ENCODE peak calls at places on chromosomes 6 and 20, in six cellular contexts. One of them, this sample, is unnamed.

GRCh38 chr20:3701061-3701998 is 11.1 kb downstream of the SIGLEC1 start:
- DNase-seq in endodermal cell: no peak
- DNase-seq in cardiac fibroblast: no peak
- DNase-seq in progenitor cell of endocrine pancreas: no peak
- DNase-seq in GM12865: no peak
- DNase-seq in heart right ventricle: no peak
- DNase-seq in this sample: peak; percentile 68

GRCh38 chr6:162251257-162251656 is 476.3 kb downstream of the PRKN start:
- DNase-seq in endodermal cell: peak; percentile 72
- DNase-seq in cardiac fibroblast: no peak
- DNase-seq in progenitor cell of endocrine pancreas: no peak
- DNase-seq in GM12865: no peak
- DNase-seq in heart right ventricle: no peak
- DNase-seq in this sample: no peak

GRCh38 chr6:8982659-8983058 is 547.3 kb upstream of the SLC35B3 start:
- DNase-seq in endodermal cell: no peak
- DNase-seq in cardiac fibroblast: peak; percentile 0
- DNase-seq in progenitor cell of endocrine pancreas: no peak
- DNase-seq in GM12865: no peak
- DNase-seq in heart right ventricle: no peak
- DNase-seq in this sample: no peak

GRCh38 chr6:145814035-145814500 is 527 bp downstream of the FBXO30 start:
- DNase-seq in endodermal cell: peak; percentile 77
- DNase-seq in cardiac fibroblast: peak; percentile 64
- DNase-seq in progenitor cell of endocrine pancreas: no peak
- DNase-seq in GM12865: peak; percentile 60
- DNase-seq in heart right ventricle: peak; percentile 48
- DNase-seq in this sample: no peak

GRCh38 chr6:74979065-74979766 is 226.6 kb downstream of the COL12A1 start:
- DNase-seq in endodermal cell: no peak
- DNase-seq in cardiac fibroblast: peak; percentile 49
- DNase-seq in progenitor cell of endocrine pancreas: no peak
- DNase-seq in GM12865: no peak
- DNase-seq in heart right ventricle: no peak
- DNase-seq in this sample: no peak

GRCh38 chr6:139886396-139886795 is 511.9 kb upstream of the CITED2 start:
- DNase-seq in endodermal cell: no peak
- DNase-seq in cardiac fibroblast: no peak
- DNase-seq in progenitor cell of endocrine pancreas: no peak
- DNase-seq in GM12865: no peak
- DNase-seq in heart right ventricle: no peak
- DNase-seq in this sample: no peak

GRCh38 chr6:142482973-142483372 is 181.2 kb downstream of the ADGRG6 start:
- DNase-seq in endodermal cell: no peak
- DNase-seq in cardiac fibroblast: peak; percentile 21
- DNase-seq in progenitor cell of endocrine pancreas: no peak
- DNase-seq in GM12865: no peak
- DNase-seq in heart right ventricle: no peak
- DNase-seq in this sample: no peak

GRCh38 chr6:150116195-150116800 is 26.5 kb upstream of the PPP1R14C start:
- DNase-seq in endodermal cell: no peak
- DNase-seq in cardiac fibroblast: no peak
- DNase-seq in progenitor cell of endocrine pancreas: no peak
- DNase-seq in GM12865: no peak
- DNase-seq in heart right ventricle: no peak
- DNase-seq in this sample: no peak

GRCh38 chr6:48664850-48665249 is 553.9 kb upstream of the PTCHD4 start:
- DNase-seq in endodermal cell: no peak
- DNase-seq in cardiac fibroblast: no peak
- DNase-seq in progenitor cell of endocrine pancreas: no peak
- DNase-seq in GM12865: no peak
- DNase-seq in heart right ventricle: no peak
- DNase-seq in this sample: no peak

GRCh38 chr6:148419430-148419829 is 76.8 kb downstream of the SASH1 start:
- DNase-seq in endodermal cell: no peak
- DNase-seq in cardiac fibroblast: no peak
- DNase-seq in progenitor cell of endocrine pancreas: no peak
- DNase-seq in GM12865: no peak
- DNase-seq in heart right ventricle: no peak
- DNase-seq in this sample: no peak

GRCh38 chr6:139982652-139983051 is 608.2 kb upstream of the CITED2 start:
- DNase-seq in endodermal cell: peak; percentile 66
- DNase-seq in cardiac fibroblast: peak; percentile 64
- DNase-seq in progenitor cell of endocrine pancreas: no peak
- DNase-seq in GM12865: no peak
- DNase-seq in heart right ventricle: no peak
- DNase-seq in this sample: no peak

GRCh38 chr20:22686097-22686496 is 101.7 kb upstream of the FOXA2 start:
- DNase-seq in endodermal cell: peak; percentile 92
- DNase-seq in cardiac fibroblast: peak; percentile 73
- DNase-seq in progenitor cell of endocrine pancreas: no peak
- DNase-seq in GM12865: peak; percentile 43
- DNase-seq in heart right ventricle: peak; percentile 50
- DNase-seq in this sample: no peak

GRCh38 chr6:45289751-45290514 is 38.2 kb upstream of the RUNX2 start:
- DNase-seq in endodermal cell: no peak
- DNase-seq in cardiac fibroblast: no peak
- DNase-seq in progenitor cell of endocrine pancreas: no peak
- DNase-seq in GM12865: no peak
- DNase-seq in heart right ventricle: no peak
- DNase-seq in this sample: no peak

GRCh38 chr20:63219866-63220521 is 4.1 kb upstream of the YTHDF1 start:
- DNase-seq in endodermal cell: no peak
- DNase-seq in cardiac fibroblast: no peak
- DNase-seq in progenitor cell of endocrine pancreas: no peak
- DNase-seq in GM12865: no peak
- DNase-seq in heart right ventricle: no peak
- DNase-seq in this sample: no peak

GRCh38 chr20:63216849-63217471 is 1.0 kb upstream of the YTHDF1 start:
- DNase-seq in endodermal cell: peak; percentile 65
- DNase-seq in cardiac fibroblast: no peak
- DNase-seq in progenitor cell of endocrine pancreas: no peak
- DNase-seq in GM12865: no peak
- DNase-seq in heart right ventricle: no peak
- DNase-seq in this sample: no peak

GRCh38 chr20:63217706-63218105 is 1.8 kb upstream of the YTHDF1 start:
- DNase-seq in endodermal cell: no peak
- DNase-seq in cardiac fibroblast: no peak
- DNase-seq in progenitor cell of endocrine pancreas: no peak
- DNase-seq in GM12865: no peak
- DNase-seq in heart right ventricle: no peak
- DNase-seq in this sample: no peak

GRCh38 chr20:63219447-63219821 is 3.5 kb upstream of the YTHDF1 start:
- DNase-seq in endodermal cell: no peak
- DNase-seq in cardiac fibroblast: no peak
- DNase-seq in progenitor cell of endocrine pancreas: no peak
- DNase-seq in GM12865: no peak
- DNase-seq in heart right ventricle: no peak
- DNase-seq in this sample: no peak

DNA sequence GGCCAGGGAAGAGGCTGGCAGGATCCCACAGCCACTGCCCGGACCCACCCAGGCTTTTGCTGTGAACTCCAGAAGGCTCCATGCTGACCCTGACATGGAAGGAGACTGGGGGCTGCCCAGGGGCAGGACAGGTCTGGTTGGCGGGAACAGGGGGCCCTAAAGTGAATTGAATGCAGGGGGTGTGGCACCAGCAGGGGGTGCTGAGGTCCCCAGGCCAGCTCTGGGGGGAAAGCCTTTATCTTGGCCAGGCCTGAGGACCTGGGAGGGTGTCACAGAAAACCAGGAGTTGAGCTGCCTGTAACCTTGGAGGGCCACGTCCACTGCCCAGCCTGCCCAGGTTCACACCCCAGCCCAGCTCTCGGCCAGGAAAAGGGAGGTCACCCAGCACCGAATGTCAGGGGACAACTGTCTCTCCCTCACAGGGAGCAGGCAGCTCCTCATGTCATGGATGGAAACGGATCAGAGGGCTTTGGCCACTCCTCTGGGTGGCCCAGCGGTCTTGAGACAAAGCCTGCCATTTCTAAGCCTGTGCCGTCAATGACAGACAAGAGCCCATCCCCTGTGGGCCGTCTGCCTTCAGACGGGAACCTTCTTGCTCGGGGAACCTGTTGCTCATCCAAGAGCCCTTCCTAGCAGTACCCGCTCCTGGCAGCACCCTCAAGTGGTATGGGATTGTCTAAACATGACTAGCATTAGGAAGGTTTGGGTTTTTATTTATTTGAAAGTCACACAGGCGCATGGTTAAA is 2.9 kb upstream of the YTHDF1 start:
- DNase-seq in endodermal cell: no peak
- DNase-seq in cardiac fibroblast: no peak
- DNase-seq in progenitor cell of endocrine pancreas: no peak
- DNase-seq in GM12865: no peak
- DNase-seq in heart right ventricle: no peak
- DNase-seq in this sample: no peak
- TF ChIP-seq CTCF in endodermal cell: no peak
- TF ChIP-seq CTCF in cardiac fibroblast: no peak
- TF ChIP-seq CTCF in progenitor cell of endocrine pancreas: no peak
- TF ChIP-seq CTCF in GM12865: no peak
- TF ChIP-seq CTCF in heart right ventricle: no peak
- TF ChIP-seq CTCF in this sample: peak; percentile 13

DNA sequence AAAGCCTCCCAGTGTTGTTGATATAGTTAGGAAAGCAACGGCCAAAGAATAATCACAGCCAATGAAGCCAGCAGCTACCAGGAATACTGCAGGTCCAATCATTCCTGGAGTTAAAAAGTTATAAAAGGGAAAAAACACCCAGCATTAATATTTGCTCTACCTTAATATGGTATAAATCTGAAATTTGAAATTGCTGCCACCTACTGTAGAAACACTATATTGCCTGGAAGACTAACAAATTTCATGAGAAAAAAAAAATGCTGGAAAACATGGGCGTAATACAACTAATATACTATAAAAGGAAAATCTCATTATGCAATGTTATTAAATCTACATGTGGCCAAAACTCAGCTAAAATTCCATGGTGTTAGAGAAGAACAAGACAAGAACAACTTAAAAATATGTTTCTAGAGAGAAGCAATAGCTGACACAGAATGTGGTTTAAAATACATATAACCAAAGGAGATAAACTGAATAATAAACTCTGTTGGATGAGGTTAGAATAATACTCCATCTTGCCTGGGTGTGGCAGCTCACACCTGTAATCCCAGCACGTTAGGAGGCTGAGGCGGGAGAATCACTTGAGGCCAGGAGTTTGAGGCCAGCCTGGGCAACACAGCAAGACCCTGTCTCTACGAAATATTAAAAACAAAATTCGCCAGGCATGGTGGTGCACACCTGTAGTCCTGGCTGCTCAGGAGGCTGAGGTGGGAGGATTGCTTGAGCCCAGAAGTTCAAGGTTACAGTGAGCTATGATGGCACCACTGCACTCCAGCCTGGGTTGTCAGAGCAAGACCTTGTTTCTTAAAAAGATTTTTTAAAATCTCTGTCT is 43.1 kb downstream of the SLC17A5 start:
- DNase-seq in endodermal cell: no peak
- DNase-seq in cardiac fibroblast: peak; percentile 73
- DNase-seq in progenitor cell of endocrine pancreas: no peak
- DNase-seq in GM12865: peak; percentile 50
- DNase-seq in heart right ventricle: no peak
- DNase-seq in this sample: no peak
- TF ChIP-seq CTCF in endodermal cell: peak; percentile 79
- TF ChIP-seq CTCF in cardiac fibroblast: peak; percentile 55
- TF ChIP-seq CTCF in progenitor cell of endocrine pancreas: peak; percentile 64
- TF ChIP-seq CTCF in GM12865: peak; percentile 35
- TF ChIP-seq CTCF in heart right ventricle: peak; percentile 72
- TF ChIP-seq CTCF in this sample: peak; percentile 89

GRCh38 chr6:3011592-3011991 is 11.9 kb downstream of the NQO2 start:
- DNase-seq in endodermal cell: no peak
- DNase-seq in cardiac fibroblast: no peak
- DNase-seq in progenitor cell of endocrine pancreas: no peak
- DNase-seq in GM12865: no peak
- DNase-seq in heart right ventricle: no peak
- DNase-seq in this sample: no peak

GRCh38 chr6:3015144-3015543 is 15.4 kb downstream of the NQO2 start:
- DNase-seq in endodermal cell: no peak
- DNase-seq in cardiac fibroblast: no peak
- DNase-seq in progenitor cell of endocrine pancreas: no peak
- DNase-seq in GM12865: no peak
- DNase-seq in heart right ventricle: no peak
- DNase-seq in this sample: no peak

GRCh38 chr6:3013901-3014674 is 14.4 kb downstream of the NQO2 start:
- DNase-seq in endodermal cell: no peak
- DNase-seq in cardiac fibroblast: no peak
- DNase-seq in progenitor cell of endocrine pancreas: no peak
- DNase-seq in GM12865: no peak
- DNase-seq in heart right ventricle: no peak
- DNase-seq in this sample: no peak

GRCh38 chr6:3014675-3015066 is 15.0 kb downstream of the NQO2 start:
- DNase-seq in endodermal cell: no peak
- DNase-seq in cardiac fibroblast: no peak
- DNase-seq in progenitor cell of endocrine pancreas: no peak
- DNase-seq in GM12865: no peak
- DNase-seq in heart right ventricle: no peak
- DNase-seq in this sample: no peak

DNA sequence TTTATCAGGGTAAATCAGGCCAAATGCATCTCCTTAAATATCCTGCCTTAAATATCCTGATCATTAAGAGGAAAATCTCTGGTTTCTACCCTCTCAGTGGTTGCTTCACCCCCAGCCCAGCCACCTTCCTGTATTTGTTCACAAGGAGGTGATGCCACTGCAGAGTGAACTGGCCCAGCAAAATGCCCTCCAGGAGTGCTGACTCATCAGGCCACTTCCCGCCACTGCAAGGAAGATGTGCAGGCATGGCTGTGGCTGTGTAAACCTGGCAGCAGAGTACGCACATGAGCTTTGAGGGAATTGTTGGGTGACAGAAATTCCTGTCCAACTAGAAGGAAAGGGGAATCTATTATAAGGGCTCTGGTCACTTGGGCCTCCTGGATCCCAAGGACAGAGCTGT is 13.8 kb downstream of the NQO2 start:
- DNase-seq in endodermal cell: peak; percentile 42
- DNase-seq in cardiac fibroblast: peak; percentile 53
- DNase-seq in progenitor cell of endocrine pancreas: no peak
- DNase-seq in GM12865: no peak
- DNase-seq in heart right ventricle: peak; percentile 31
- DNase-seq in this sample: no peak
- TF ChIP-seq CTCF in endodermal cell: no peak
- TF ChIP-seq CTCF in cardiac fibroblast: no peak
- TF ChIP-seq CTCF in progenitor cell of endocrine pancreas: no peak
- TF ChIP-seq CTCF in GM12865: no peak
- TF ChIP-seq CTCF in heart right ventricle: no peak
- TF ChIP-seq CTCF in this sample: no peak

GRCh38 chr6:46953921-46954320 is 32.2 kb upstream of the ADGRF5 start:
- DNase-seq in endodermal cell: no peak
- DNase-seq in cardiac fibroblast: no peak
- DNase-seq in progenitor cell of endocrine pancreas: no peak
- DNase-seq in GM12865: no peak
- DNase-seq in heart right ventricle: no peak
- DNase-seq in this sample: no peak

GRCh38 chr6:46959419-46959818 is 37.7 kb upstream of the ADGRF5 start:
- DNase-seq in endodermal cell: no peak
- DNase-seq in cardiac fibroblast: no peak
- DNase-seq in progenitor cell of endocrine pancreas: no peak
- DNase-seq in GM12865: no peak
- DNase-seq in heart right ventricle: no peak
- DNase-seq in this sample: no peak

GRCh38 chr6:46961248-46961647 is 39.5 kb upstream of the ADGRF5 start:
- DNase-seq in endodermal cell: no peak
- DNase-seq in cardiac fibroblast: no peak
- DNase-seq in progenitor cell of endocrine pancreas: no peak
- DNase-seq in GM12865: peak; percentile 25
- DNase-seq in heart right ventricle: no peak
- DNase-seq in this sample: no peak

GRCh38 chr6:46954819-46955520 is 33.2 kb upstream of the ADGRF5 start:
- DNase-seq in endodermal cell: peak; percentile 62
- DNase-seq in cardiac fibroblast: no peak
- DNase-seq in progenitor cell of endocrine pancreas: no peak
- DNase-seq in GM12865: no peak
- DNase-seq in heart right ventricle: no peak
- DNase-seq in this sample: no peak

GRCh38 chr6:46956409-46956808 is 34.7 kb upstream of the ADGRF5 start:
- DNase-seq in endodermal cell: no peak
- DNase-seq in cardiac fibroblast: no peak
- DNase-seq in progenitor cell of endocrine pancreas: no peak
- DNase-seq in GM12865: no peak
- DNase-seq in heart right ventricle: no peak
- DNase-seq in this sample: no peak
- TF ChIP-seq CTCF in endodermal cell: no peak
- TF ChIP-seq CTCF in cardiac fibroblast: no peak
- TF ChIP-seq CTCF in progenitor cell of endocrine pancreas: no peak
- TF ChIP-seq CTCF in GM12865: no peak
- TF ChIP-seq CTCF in heart right ventricle: no peak
- TF ChIP-seq CTCF in this sample: no peak

This sample was measured in chondrocyte.